ENCODE peak calls at places on chromosomes 4 and X, in ten cellular contexts. P, N, M, T, Y, U, C, D, F and Q are unnamed samples.

GRCh38 chr4:47462799-47463234 is 685 bp downstream of the COMMD8 start:
- DNase-seq in T (no peak), D (no peak), Y (no peak), P (no peak), M (no peak), F (no peak), U (no peak), C (peak; percentile 38), N (no peak), Q (no peak)

GRCh38 chrX:19121466-19121865 is 802 bp downstream of the ADGRG2 start:
- DNase-seq in F (no peak), U (no peak), C (no peak), M (no peak), N (no peak), Y (no peak), D (no peak), P (no peak), T (no peak), Q (no peak)

GRCh38 chr4:116926631-116927295 is 158.6 kb downstream of the TRAM1L1 start:
- DNase-seq in N (no peak), M (no peak), F (no peak), C (no peak), D (no peak), P (peak; percentile 23), U (no peak), Y (no peak), T (no peak), Q (peak; percentile 6)

GRCh38 chr4:17557880-17558279 is 19.1 kb upstream of the LAP3 start:
- DNase-seq in T (no peak), C (peak; percentile 34), N (no peak), Y (no peak), F (no peak), M (no peak), P (no peak), U (no peak), D (no peak), Q (no peak)

GRCh38 chr4:162406637-162407370 is 243.0 kb upstream of the FSTL5 start:
- DNase-seq in N (no peak), M (no peak), C (no peak), P (no peak), D (no peak), F (no peak), T (no peak), Y (no peak), U (no peak), Q (no peak)

GRCh38 chrX:24956828-24957227 is 58.9 kb downstream of the ARX start:
- DNase-seq in D (no peak), P (no peak), F (peak; percentile 55), M (no peak), T (no peak), Y (no peak), U (no peak), C (peak; percentile 23), N (no peak), Q (peak; percentile 19)

GRCh38 chrX:83508006-83508405 is at the start of gene POU3F4:
- DNase-seq in C (peak; percentile 4), F (no peak), P (peak; percentile 89), M (peak; percentile 37), U (no peak), D (no peak), T (no peak), Y (peak; percentile 61), N (no peak), Q (peak; percentile 13)

GRCh38 chr4:87527446-87528240 is 1.5 kb downstream of the SPARCL1 start:
- DNase-seq in C (no peak), U (peak; percentile 59), M (peak; percentile 52), Y (no peak), D (no peak), N (peak; percentile 32), F (no peak), P (no peak), T (no peak), Q (peak; percentile 37)

GRCh38 chrX:39813631-39814246 is 284.0 kb downstream of the BCOR start:
- DNase-seq in D (no peak), Y (no peak), U (peak; percentile 92), M (peak; percentile 76), N (peak; percentile 29), F (peak; percentile 36), T (no peak), C (peak; percentile 74), P (no peak), Q (peak; percentile 72)